ENCODE peak calls at places on chromosomes 2 and 18, in four cellular contexts. U is stomach; G is CD4-positive, alpha-beta T cell; X is stimulated activated CD4-positive, alpha-beta T cell treated with anti-CD3 and anti-CD28 coated beads, TNF-alpha, amount 100 ng/mL, for 1 hour. D is an unnamed sample.

GRCh38 chr18:75112486-75113096 is 96.3 kb downstream of the PTGR3 start:
- DNase-seq in G (no peak), U (no peak), X (no peak), D (no peak)

GRCh38 chr2:3291113-3291512 is 86.5 kb downstream of the EIPR1 start:
- DNase-seq in U (peak; percentile 5), G (no peak), X (no peak), D (no peak)

GRCh38 chr18:73895701-73896100 is 251.9 kb downstream of the FBXO15 start:
- DNase-seq in G (no peak), U (no peak), X (no peak), D (no peak)

GRCh38 chr2:32947484-32948143 is 861 bp downstream of the LTBP1 start:
- DNase-seq in U (peak; percentile 45), X (no peak), G (no peak), D (no peak)

GRCh38 chr2:10245661-10246060 is 57.0 kb upstream of the HPCAL1 start:
- DNase-seq in X (no peak), G (no peak), U (no peak), D (no peak)

GRCh38 chr2:67733517-67733916 is 329.3 kb downstream of the C1D start:
- DNase-seq in G (no peak), X (no peak), U (no peak), D (no peak)

GRCh38 chr2:124001681-124002080 is 23.4 kb upstream of the CNTNAP5 start:
- DNase-seq in G (no peak), X (no peak), U (no peak), D (no peak)

GRCh38 chr2:143128681-143129580 is at the start of gene ARHGAP15:
- DNase-seq in X (peak; percentile 35), G (peak; percentile 55), U (peak; percentile 27), D (peak; percentile 45)

GRCh38 chr2:79750321-79750720 is 237.5 kb downstream of the CTNNA2 start:
- DNase-seq in X (no peak), U (peak; percentile 43), G (no peak), D (no peak)

GRCh38 chr2:3127279-3127690 is 250.3 kb downstream of the EIPR1 start:
- DNase-seq in U (no peak), X (no peak), G (no peak), D (no peak)

GRCh38 chr2:676647-677055 is 555 bp downstream of the TMEM18 start:
- DNase-seq in X (no peak), U (peak; percentile 99), G (no peak), D (peak; percentile 97)

GRCh38 chr2:201698588-201699226 is at the start of gene MPP4:
- DNase-seq in U (no peak), X (no peak), G (no peak), D (no peak)